ENCODE peak calls at places on chromosomes 6 and 20, in nine cellular contexts. B, F, X, R, M, E, J, W and S are unnamed samples.

GRCh38 chr6:73452107-73452461 is at the start of gene CGAS:
- DNase-seq in W (peak; percentile 80), R (peak; percentile 62), J (peak; percentile 59), E (peak; percentile 88), M (peak; percentile 74), B (peak; percentile 46), X (peak; percentile 54), F (peak; percentile 73), S (peak; percentile 96)

GRCh38 chr6:72748759-72749158 is 126.9 kb downstream of the KCNQ5 start:
- DNase-seq in W (peak; percentile 1), J (no peak), E (no peak), R (peak; percentile 84), M (no peak), X (no peak), B (no peak), F (no peak), S (no peak)

GRCh38 chr6:154458565-154459475 is 51.7 kb downstream of the CNKSR3 start:
- DNase-seq in J (no peak), F (no peak), X (no peak), R (no peak), M (no peak), B (no peak), W (no peak), E (no peak), S (no peak)

GRCh38 chr6:52663120-52663934 is 7.6 kb upstream of the TMEM14A start:
- DNase-seq in R (peak; percentile 80), W (peak; percentile 69), B (no peak), E (peak; percentile 75), X (peak; percentile 60), J (no peak), F (peak; percentile 60), M (peak; percentile 44), S (no peak)

GRCh38 chr6:13014551-13015378 is 298.2 kb downstream of the PHACTR1 start:
- DNase-seq in F (no peak), B (no peak), R (no peak), X (peak; percentile 70), E (no peak), M (no peak), W (no peak), J (no peak), S (no peak)

GRCh38 chr20:58447733-58448391 is 58.8 kb downstream of the VAPB start:
- DNase-seq in E (no peak), M (peak; percentile 52), F (peak; percentile 67), W (peak; percentile 62), X (peak; percentile 74), J (peak; percentile 14), R (peak; percentile 58), B (no peak), S (no peak)

GRCh38 chr6:33439956-33440648 is 14.3 kb upstream of the ZBTB9 start:
- DNase-seq in E (peak; percentile 48), J (no peak), F (no peak), R (peak; percentile 38), W (no peak), B (no peak), X (no peak), M (no peak), S (no peak)

GRCh38 chr20:21159658-21160380 is 33.9 kb downstream of the KIZ start:
- DNase-seq in J (no peak), W (no peak), M (no peak), F (no peak), E (peak; percentile 82), B (no peak), R (peak; percentile 52), X (no peak), S (no peak)

GRCh38 chr6:4575724-4576123 is 200.5 kb upstream of the CDYL start:
- DNase-seq in F (no peak), R (peak; percentile 24), M (no peak), E (no peak), J (no peak), W (no peak), X (no peak), B (no peak), S (no peak)

GRCh38 chr6:47268572-47269187 is 41.0 kb downstream of the TNFRSF21 start:
- DNase-seq in W (no peak), E (no peak), X (no peak), R (no peak), M (no peak), B (no peak), J (no peak), F (no peak), S (no peak)

GRCh38 chr6:126661646-126662045 is 321.7 kb downstream of the CENPW start:
- DNase-seq in W (peak; percentile 1), M (no peak), X (no peak), B (no peak), R (peak; percentile 87), J (no peak), E (no peak), F (no peak), S (no peak)

GRCh38 chr20:4802023-4802422 is 80.3 kb downstream of the PRND start:
- DNase-seq in E (no peak), X (no peak), R (no peak), J (no peak), W (no peak), M (no peak), F (no peak), B (no peak), S (no peak)

GRCh38 chr6:68039641-68040311 is 595.3 kb upstream of the ADGRB3 start:
- DNase-seq in R (no peak), M (no peak), E (no peak), B (no peak), W (no peak), J (no peak), X (peak; percentile 10), F (no peak), S (no peak)

GRCh38 chr20:11890331-11891080 is 27.2 kb upstream of the BTBD3 start:
- DNase-seq in M (peak; percentile 91), X (peak; percentile 94), W (peak; percentile 93), F (peak; percentile 93), B (no peak), E (peak; percentile 92), R (peak; percentile 91), J (peak; percentile 56), S (peak; percentile 92)
- TF ChIP-seq POLR2A in M (no peak), X (peak; percentile 50), W (peak; percentile 81), F (peak; percentile 73), B (no peak), E (no peak), R (peak; percentile 21), J (peak; percentile 79), S (peak; percentile 22)

DNA sequence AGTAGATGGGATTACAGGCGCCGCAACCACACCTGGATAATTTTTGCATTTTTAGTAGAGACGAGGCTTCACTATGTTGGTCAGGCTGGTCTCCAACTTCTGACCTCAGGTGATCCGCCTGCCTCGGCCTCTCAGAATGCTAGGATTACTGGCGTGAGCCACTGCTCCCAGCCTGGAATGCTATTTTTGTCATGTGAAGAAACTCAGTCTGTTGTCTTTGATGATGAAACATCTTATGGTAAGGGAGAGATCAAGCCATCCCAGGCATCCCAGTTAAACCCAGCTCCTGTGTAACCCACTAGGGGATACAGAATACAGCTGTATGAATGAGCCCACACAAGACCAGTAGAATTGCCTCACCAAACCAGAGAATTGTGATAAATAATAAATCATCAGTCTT is 83.6 kb upstream of the RBM24 start:
- DNase-seq in B (no peak), F (no peak), W (no peak), M (no peak), E (no peak), X (no peak), J (no peak), R (no peak), S (no peak)
- H3K27ac ChIP-seq in B (no peak overlapping the region), F (no peak overlapping the region), W (no peak overlapping the region), M (no peak overlapping the region), E (no peak overlapping the region), X (no peak overlapping the region), J (no peak overlapping the region), R (no peak overlapping the region), S (no peak overlapping the region)

DNA sequence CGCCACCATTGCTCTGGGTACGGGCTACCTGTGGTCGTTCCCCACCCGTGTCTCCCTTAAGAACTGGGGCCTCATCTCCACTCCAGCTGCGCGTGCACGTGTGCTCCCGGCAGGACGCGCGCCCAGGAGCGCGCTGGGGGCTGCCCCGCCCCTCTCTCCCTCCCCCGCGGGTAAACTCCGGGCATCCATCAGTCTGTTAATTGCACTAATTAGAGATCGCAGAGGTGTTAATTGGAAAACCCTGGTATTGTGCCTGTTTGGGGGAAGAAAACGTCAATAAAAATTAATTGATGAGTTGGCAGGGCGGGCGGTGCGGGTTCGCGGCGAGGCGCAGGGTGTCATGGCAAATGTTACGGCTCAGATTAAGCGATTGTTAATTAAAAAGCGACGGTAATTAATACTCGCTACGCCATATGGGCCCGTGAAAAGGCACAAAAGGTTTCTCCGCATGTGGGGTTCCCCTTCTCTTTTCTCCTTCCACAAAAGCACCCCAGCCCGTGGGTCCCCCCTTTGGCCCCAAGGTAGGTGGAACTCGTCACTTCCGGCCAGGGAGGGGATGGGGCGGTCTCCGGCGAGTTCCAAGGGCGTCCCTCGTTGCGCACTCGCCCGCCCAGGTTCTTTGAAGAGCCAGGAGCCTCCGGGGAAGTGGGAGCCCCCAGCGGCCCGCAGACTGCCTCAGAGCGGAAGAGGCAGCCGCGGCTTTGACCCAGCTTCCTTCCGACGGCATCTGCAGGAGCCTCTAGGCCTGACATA is 14.4 kb downstream of the FOXP4 start:
- DNase-seq in B (peak; percentile 40), F (no peak), R (no peak), X (no peak), J (no peak), E (peak; percentile 84), W (no peak), M (peak; percentile 59), S (peak; percentile 95)
- H3K4me3 ChIP-seq in B (peak overlapping the region; percentile 51), F (peak overlapping the region; percentile 8), R (no peak overlapping the region), X (no peak overlapping the region), J (peak overlapping the region; percentile 14), E (peak overlapping the region; percentile 46), W (no peak overlapping the region), M (peak overlapping the region; percentile 51), S (peak overlapping the region; percentile 60)

GRCh38 chr20:25221592-25222460 is 26.1 kb upstream of the PYGB start:
- DNase-seq in F (no peak), R (no peak), X (no peak), J (peak; percentile 74), W (no peak), M (no peak), B (no peak), E (no peak), S (no peak)

GRCh38 chr20:25223765-25224720 is 23.8 kb upstream of the PYGB start:
- DNase-seq in B (no peak), E (no peak), X (no peak), W (no peak), M (peak; percentile 22), F (no peak), R (no peak), J (no peak), S (peak; percentile 71)

GRCh38 chr20:25222461-25223178 is 25.3 kb upstream of the PYGB start:
- DNase-seq in B (no peak), W (no peak), R (no peak), J (no peak), M (no peak), X (no peak), E (no peak), F (no peak), S (peak; percentile 74)

GRCh38 chr20:25224941-25225340 is 22.9 kb upstream of the PYGB start:
- DNase-seq in W (no peak), B (no peak), X (no peak), J (no peak), E (no peak), M (no peak), R (no peak), F (no peak), S (peak; percentile 68)

DNA sequence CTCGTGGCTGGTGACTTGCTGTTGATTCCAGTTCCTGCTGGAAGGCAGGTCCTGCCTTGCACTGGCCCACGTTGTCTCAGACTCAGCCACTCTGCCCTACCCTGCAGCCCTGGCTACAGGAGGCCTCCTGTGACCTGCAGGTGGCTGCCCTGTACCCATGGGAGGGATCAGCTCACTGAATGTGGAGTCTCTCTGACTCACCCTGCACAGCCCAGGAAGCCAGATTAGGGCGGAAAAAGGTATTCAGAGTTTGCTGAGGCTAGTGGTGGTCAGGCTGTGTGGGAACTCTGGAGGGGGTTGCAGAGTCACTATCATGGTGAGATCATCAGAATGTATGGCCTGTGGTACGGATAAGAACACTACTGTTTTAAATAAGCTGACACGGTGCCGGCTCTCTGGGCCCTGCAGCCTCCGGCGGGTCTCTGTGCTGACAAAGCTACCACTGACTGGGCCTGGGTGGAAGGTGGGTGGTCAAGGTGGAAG is 24.7 kb upstream of the PYGB start:
- DNase-seq in R (peak; percentile 97), W (peak; percentile 92), M (peak; percentile 69), J (no peak), X (no peak), B (no peak), F (no peak), E (no peak), S (no peak)
- TF ChIP-seq POLR2A in R (peak; percentile 28), W (no peak), M (no peak), J (no peak), X (no peak), B (no peak), F (no peak), E (no peak), S (no peak)